ENCODE peak calls at places on chromosomes 7 and 10, in nine cellular contexts. One of them, this sample, is unnamed.
A peak's percentile ranks its signal among the peaks of the same experiment; 100 is the strongest.

GRCh38 chr10:34407227-34407626 is 407.9 kb downstream of the PARD3 start:
- DNase-seq in mesothelial cell of epicardium: no peak
- DNase-seq in RWPE1: no peak
- DNase-seq in cardiac muscle cell: peak; percentile 84
- DNase-seq in H9: no peak
- DNase-seq in lung: no peak
- DNase-seq in GM06990: peak; percentile 25
- DNase-seq in HFFc6: no peak
- DNase-seq in heart left ventricle: no peak
- DNase-seq in this sample: no peak

GRCh38 chr10:1166828-1167275 is 110.7 kb downstream of the WDR37 start:
- DNase-seq in mesothelial cell of epicardium: no peak
- DNase-seq in RWPE1: no peak
- DNase-seq in cardiac muscle cell: no peak
- DNase-seq in H9: no peak
- DNase-seq in lung: no peak
- DNase-seq in GM06990: no peak
- DNase-seq in HFFc6: no peak
- DNase-seq in heart left ventricle: peak; percentile 30
- DNase-seq in this sample: no peak

GRCh38 chr10:122986340-122986739 is 6.1 kb downstream of the PSTK start:
- DNase-seq in mesothelial cell of epicardium: no peak
- DNase-seq in RWPE1: no peak
- DNase-seq in cardiac muscle cell: no peak
- DNase-seq in H9: no peak
- DNase-seq in lung: no peak
- DNase-seq in GM06990: no peak
- DNase-seq in HFFc6: no peak
- DNase-seq in heart left ventricle: no peak
- DNase-seq in this sample: no peak

GRCh38 chr10:34715511-34716187 is 99.4 kb downstream of the PARD3 start:
- DNase-seq in mesothelial cell of epicardium: no peak
- DNase-seq in RWPE1: no peak
- DNase-seq in cardiac muscle cell: no peak
- DNase-seq in H9: no peak
- DNase-seq in lung: no peak
- DNase-seq in GM06990: no peak
- DNase-seq in HFFc6: no peak
- DNase-seq in heart left ventricle: no peak
- DNase-seq in this sample: no peak

GRCh38 chr10:109587366-109587765 is 335.9 kb downstream of the XPNPEP1 start:
- DNase-seq in mesothelial cell of epicardium: no peak
- DNase-seq in RWPE1: no peak
- DNase-seq in cardiac muscle cell: no peak
- DNase-seq in H9: no peak
- DNase-seq in lung: no peak
- DNase-seq in GM06990: no peak
- DNase-seq in HFFc6: no peak
- DNase-seq in heart left ventricle: no peak
- DNase-seq in this sample: no peak

GRCh38 chr10:84499846-84500245 is 171.5 kb downstream of the CCSER2 start:
- DNase-seq in mesothelial cell of epicardium: no peak
- DNase-seq in RWPE1: no peak
- DNase-seq in cardiac muscle cell: no peak
- DNase-seq in H9: peak; percentile 32
- DNase-seq in lung: no peak
- DNase-seq in GM06990: no peak
- DNase-seq in HFFc6: no peak
- DNase-seq in heart left ventricle: no peak
- DNase-seq in this sample: no peak

GRCh38 chr7:124791876-124792446 is 26.4 kb upstream of the GPR37 start:
- DNase-seq in mesothelial cell of epicardium: no peak
- DNase-seq in RWPE1: no peak
- DNase-seq in cardiac muscle cell: no peak
- DNase-seq in H9: no peak
- DNase-seq in lung: no peak
- DNase-seq in GM06990: no peak
- DNase-seq in HFFc6: no peak
- DNase-seq in heart left ventricle: no peak
- DNase-seq in this sample: no peak

GRCh38 chr7:76054129-76055120 is 6.5 kb downstream of the MDH2 start:
- DNase-seq in mesothelial cell of epicardium: no peak
- DNase-seq in RWPE1: peak; percentile 84
- DNase-seq in cardiac muscle cell: peak; percentile 31
- DNase-seq in H9: no peak
- DNase-seq in lung: no peak
- DNase-seq in GM06990: no peak
- DNase-seq in HFFc6: peak; percentile 72
- DNase-seq in heart left ventricle: no peak
- DNase-seq in this sample: no peak

GRCh38 chr7:22854158-22855048 is 31.8 kb upstream of the TOMM7 start:
- DNase-seq in mesothelial cell of epicardium: peak; percentile 45
- DNase-seq in RWPE1: peak; percentile 93
- DNase-seq in cardiac muscle cell: peak; percentile 95
- DNase-seq in H9: peak; percentile 86
- DNase-seq in lung: peak; percentile 91
- DNase-seq in GM06990: peak; percentile 90
- DNase-seq in HFFc6: peak; percentile 87
- DNase-seq in heart left ventricle: peak; percentile 93
- DNase-seq in this sample: peak; percentile 84
- TF ChIP-seq CTCF in mesothelial cell of epicardium: peak; percentile 78
- TF ChIP-seq CTCF in RWPE1: peak; percentile 52
- TF ChIP-seq CTCF in cardiac muscle cell: peak; percentile 50
- TF ChIP-seq CTCF in H9: peak; percentile 93
- TF ChIP-seq CTCF in lung: no peak
- TF ChIP-seq CTCF in GM06990: no peak
- TF ChIP-seq CTCF in HFFc6: peak; percentile 98
- TF ChIP-seq CTCF in heart left ventricle: peak; percentile 95
- TF ChIP-seq CTCF in this sample: no peak

GRCh38 chr10:124639646-124640045 is 104.5 kb downstream of the FAM53B start:
- DNase-seq in mesothelial cell of epicardium: no peak
- DNase-seq in RWPE1: no peak
- DNase-seq in cardiac muscle cell: no peak
- DNase-seq in H9: no peak
- DNase-seq in lung: no peak
- DNase-seq in GM06990: no peak
- DNase-seq in HFFc6: no peak
- DNase-seq in heart left ventricle: no peak
- DNase-seq in this sample: no peak

GRCh38 chr10:124639206-124639605 is 105.0 kb downstream of the FAM53B start:
- DNase-seq in mesothelial cell of epicardium: no peak
- DNase-seq in RWPE1: no peak
- DNase-seq in cardiac muscle cell: no peak
- DNase-seq in H9: no peak
- DNase-seq in lung: no peak
- DNase-seq in GM06990: no peak
- DNase-seq in HFFc6: no peak
- DNase-seq in heart left ventricle: no peak
- DNase-seq in this sample: no peak

GRCh38 chr10:124637091-124637700 is 107.0 kb downstream of the FAM53B start:
- DNase-seq in mesothelial cell of epicardium: no peak
- DNase-seq in RWPE1: no peak
- DNase-seq in cardiac muscle cell: no peak
- DNase-seq in H9: no peak
- DNase-seq in lung: no peak
- DNase-seq in GM06990: no peak
- DNase-seq in HFFc6: no peak
- DNase-seq in heart left ventricle: no peak
- DNase-seq in this sample: no peak

GRCh38 chr10:124637746-124638145 is 106.4 kb downstream of the FAM53B start:
- DNase-seq in mesothelial cell of epicardium: no peak
- DNase-seq in RWPE1: no peak
- DNase-seq in cardiac muscle cell: no peak
- DNase-seq in H9: no peak
- DNase-seq in lung: no peak
- DNase-seq in GM06990: no peak
- DNase-seq in HFFc6: no peak
- DNase-seq in heart left ventricle: no peak
- DNase-seq in this sample: no peak

DNA sequence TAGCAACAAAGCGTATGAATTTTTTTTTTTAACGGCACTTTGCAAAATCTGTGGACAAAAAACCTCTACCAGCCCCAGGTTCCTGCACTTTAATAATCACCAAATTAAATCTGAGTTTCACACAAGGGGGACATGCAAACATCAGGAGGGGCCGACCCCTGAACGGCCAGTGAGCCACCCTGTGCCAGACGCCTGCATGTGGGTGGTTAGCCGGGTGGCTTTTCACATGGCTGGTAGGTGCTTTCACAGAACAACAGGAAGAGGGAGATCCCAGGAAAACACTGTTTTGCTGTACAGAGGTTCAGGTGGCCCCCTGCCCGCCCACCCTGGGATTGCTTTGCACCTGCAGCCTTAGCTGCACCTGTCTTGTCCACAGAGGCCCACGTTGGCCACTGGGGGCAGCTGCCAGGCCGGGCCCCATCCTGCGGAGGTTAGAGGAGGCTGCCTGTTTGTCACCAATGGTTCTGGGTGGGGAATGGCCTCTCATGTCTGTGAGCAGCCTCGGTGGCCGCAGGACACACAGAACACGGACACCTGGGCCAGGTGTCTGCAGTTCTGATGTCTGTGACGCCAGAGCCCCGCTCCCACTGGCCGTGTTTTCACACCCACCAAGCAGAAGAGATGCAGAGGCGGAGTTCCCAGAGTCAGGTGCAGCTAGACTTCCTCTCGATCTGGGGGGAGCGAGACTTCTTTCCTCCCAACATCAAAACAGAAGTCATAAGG is 107.7 kb downstream of the FAM53B start:
- DNase-seq in mesothelial cell of epicardium: no peak
- DNase-seq in RWPE1: no peak
- DNase-seq in cardiac muscle cell: no peak
- DNase-seq in H9: no peak
- DNase-seq in lung: no peak
- DNase-seq in GM06990: no peak
- DNase-seq in HFFc6: no peak
- DNase-seq in heart left ventricle: no peak
- DNase-seq in this sample: no peak
- TF ChIP-seq CTCF in mesothelial cell of epicardium: no peak
- TF ChIP-seq CTCF in RWPE1: no peak
- TF ChIP-seq CTCF in cardiac muscle cell: no peak
- TF ChIP-seq CTCF in H9: peak; percentile 48
- TF ChIP-seq CTCF in lung: no peak
- TF ChIP-seq CTCF in GM06990: no peak
- TF ChIP-seq CTCF in HFFc6: peak; percentile 23
- TF ChIP-seq CTCF in heart left ventricle: no peak
- TF ChIP-seq CTCF in this sample: no peak

GRCh38 chr7:7435978-7436377 is 99.7 kb downstream of the COL28A1 start:
- DNase-seq in mesothelial cell of epicardium: no peak
- DNase-seq in RWPE1: no peak
- DNase-seq in cardiac muscle cell: no peak
- DNase-seq in H9: no peak
- DNase-seq in lung: no peak
- DNase-seq in GM06990: no peak
- DNase-seq in HFFc6: no peak
- DNase-seq in heart left ventricle: no peak
- DNase-seq in this sample: no peak
- TF ChIP-seq CTCF in mesothelial cell of epicardium: no peak
- TF ChIP-seq CTCF in RWPE1: no peak
- TF ChIP-seq CTCF in cardiac muscle cell: no peak
- TF ChIP-seq CTCF in H9: no peak
- TF ChIP-seq CTCF in lung: no peak
- TF ChIP-seq CTCF in GM06990: no peak
- TF ChIP-seq CTCF in HFFc6: no peak
- TF ChIP-seq CTCF in heart left ventricle: no peak
- TF ChIP-seq CTCF in this sample: no peak

DNA sequence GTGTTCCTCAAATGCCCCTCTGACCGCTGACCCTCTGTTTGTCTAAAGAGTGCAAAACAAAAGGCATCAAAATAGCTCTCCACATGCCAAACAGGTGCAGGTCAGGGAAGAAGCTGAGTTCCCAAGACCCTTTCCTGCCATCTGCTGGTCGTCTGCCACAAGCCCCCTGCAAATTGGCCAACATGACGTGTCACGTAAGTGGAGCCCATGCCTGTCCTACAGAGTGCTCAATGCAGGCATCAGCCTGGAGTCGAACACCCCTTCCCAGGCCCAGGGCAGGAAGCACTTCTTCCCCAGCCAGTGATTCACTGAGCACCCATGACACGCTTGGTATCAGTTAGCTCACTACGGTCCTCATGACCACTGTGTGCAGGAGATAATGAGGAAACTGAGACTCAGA is 14.1 kb downstream of the TMEM72 start:
- DNase-seq in mesothelial cell of epicardium: no peak
- DNase-seq in RWPE1: no peak
- DNase-seq in cardiac muscle cell: peak; percentile 38
- DNase-seq in H9: peak; percentile 89
- DNase-seq in lung: no peak
- DNase-seq in GM06990: no peak
- DNase-seq in HFFc6: no peak
- DNase-seq in heart left ventricle: no peak
- DNase-seq in this sample: no peak
- TF ChIP-seq CTCF in mesothelial cell of epicardium: peak; percentile 33
- TF ChIP-seq CTCF in RWPE1: no peak
- TF ChIP-seq CTCF in cardiac muscle cell: peak; percentile 33
- TF ChIP-seq CTCF in H9: peak; percentile 80
- TF ChIP-seq CTCF in lung: no peak
- TF ChIP-seq CTCF in GM06990: peak; percentile 23
- TF ChIP-seq CTCF in HFFc6: peak; percentile 31
- TF ChIP-seq CTCF in heart left ventricle: no peak
- TF ChIP-seq CTCF in this sample: no peak

GRCh38 chr7:115356139-115356746 is 434.3 kb downstream of the MDFIC start:
- DNase-seq in mesothelial cell of epicardium: no peak
- DNase-seq in RWPE1: no peak
- DNase-seq in cardiac muscle cell: peak; percentile 51
- DNase-seq in H9: no peak
- DNase-seq in lung: no peak
- DNase-seq in GM06990: no peak
- DNase-seq in HFFc6: no peak
- DNase-seq in heart left ventricle: no peak
- DNase-seq in this sample: no peak
- TF ChIP-seq CTCF in mesothelial cell of epicardium: peak; percentile 44
- TF ChIP-seq CTCF in RWPE1: peak; percentile 36
- TF ChIP-seq CTCF in cardiac muscle cell: peak; percentile 62
- TF ChIP-seq CTCF in H9: peak; percentile 74
- TF ChIP-seq CTCF in lung: no peak
- TF ChIP-seq CTCF in GM06990: peak; percentile 47
- TF ChIP-seq CTCF in HFFc6: peak; percentile 87
- TF ChIP-seq CTCF in heart left ventricle: no peak
- TF ChIP-seq CTCF in this sample: no peak